ENCODE peak calls at places on chromosome 20, in five cellular contexts. One of them, this sample, is unnamed.
A peak's percentile ranks its signal among the peaks of the same experiment; 100 is the strongest.

GRCh38 chr20:61993058-61993457 is 72.6 kb downstream of the TAF4 start:
- DNase-seq in IMR-90: no peak
- DNase-seq in K562: no peak
- DNase-seq in SK-N-SH: no peak
- DNase-seq in GM12878: no peak
- DNase-seq in this sample: no peak

GRCh38 chr20:48680650-48681049 is 147.1 kb downstream of the PREX1 start:
- DNase-seq in IMR-90: no peak
- DNase-seq in K562: no peak
- DNase-seq in SK-N-SH: no peak
- DNase-seq in GM12878: no peak
- DNase-seq in this sample: no peak

GRCh38 chr20:24063100-24063499 is 74.5 kb upstream of the GGTLC1 start:
- DNase-seq in IMR-90: no peak
- DNase-seq in K562: no peak
- DNase-seq in SK-N-SH: no peak
- DNase-seq in GM12878: no peak
- DNase-seq in this sample: no peak

GRCh38 chr20:13113731-13114130 is 105.0 kb downstream of the SPTLC3 start:
- DNase-seq in IMR-90: no peak
- DNase-seq in K562: no peak
- DNase-seq in SK-N-SH: no peak
- DNase-seq in GM12878: no peak
- DNase-seq in this sample: no peak

GRCh38 chr20:58692579-58693225 is at the start of gene NPEPL1:
- DNase-seq in IMR-90: peak; percentile 67
- DNase-seq in K562: no peak
- DNase-seq in SK-N-SH: no peak
- DNase-seq in GM12878: no peak
- DNase-seq in this sample: no peak

GRCh38 chr20:58432190-58432954 is 43.3 kb downstream of the VAPB start:
- DNase-seq in IMR-90: peak; percentile 69
- DNase-seq in K562: no peak
- DNase-seq in SK-N-SH: no peak
- DNase-seq in GM12878: no peak
- DNase-seq in this sample: no peak

GRCh38 chr20:46027245-46027853 is 1.7 kb upstream of the SLC12A5 start:
- DNase-seq in IMR-90: peak; percentile 61
- DNase-seq in K562: peak; percentile 68
- DNase-seq in SK-N-SH: no peak
- DNase-seq in GM12878: no peak
- DNase-seq in this sample: peak; percentile 63

GRCh38 chr20:41362748-41363140 is 3.9 kb downstream of the EMILIN3 start:
- DNase-seq in IMR-90: no peak
- DNase-seq in K562: no peak
- DNase-seq in SK-N-SH: no peak
- DNase-seq in GM12878: no peak
- DNase-seq in this sample: no peak

GRCh38 chr20:58023781-58024180 is 204.7 kb downstream of the ANKRD60 start:
- DNase-seq in IMR-90: no peak
- DNase-seq in K562: no peak
- DNase-seq in SK-N-SH: no peak
- DNase-seq in GM12878: no peak
- DNase-seq in this sample: no peak

GRCh38 chr20:48789185-48789668 is 38.6 kb downstream of the PREX1 start:
- DNase-seq in IMR-90: no peak
- DNase-seq in K562: no peak
- DNase-seq in SK-N-SH: no peak
- DNase-seq in GM12878: no peak
- DNase-seq in this sample: no peak

GRCh38 chr20:6744171-6744570 is 23.3 kb upstream of the BMP2 start:
- DNase-seq in IMR-90: no peak
- DNase-seq in K562: no peak
- DNase-seq in SK-N-SH: no peak
- DNase-seq in GM12878: no peak
- DNase-seq in this sample: no peak

GRCh38 chr20:58604410-58604881 is 46.6 kb upstream of the STX16 start:
- DNase-seq in IMR-90: no peak
- DNase-seq in K562: no peak
- DNase-seq in SK-N-SH: peak; percentile 81
- DNase-seq in GM12878: no peak
- DNase-seq in this sample: no peak

GRCh38 chr20:61959301-61959700 is 106.4 kb downstream of the TAF4 start:
- DNase-seq in IMR-90: no peak
- DNase-seq in K562: peak; percentile 86
- DNase-seq in SK-N-SH: no peak
- DNase-seq in GM12878: no peak
- DNase-seq in this sample: no peak

GRCh38 chr20:25274481-25274880 is 26.6 kb downstream of the PYGB start:
- DNase-seq in IMR-90: no peak
- DNase-seq in K562: no peak
- DNase-seq in SK-N-SH: no peak
- DNase-seq in GM12878: no peak
- DNase-seq in this sample: no peak

GRCh38 chr20:10521836-10522235 is 86.7 kb downstream of the SLX4IP start:
- DNase-seq in IMR-90: no peak
- DNase-seq in K562: no peak
- DNase-seq in SK-N-SH: no peak
- DNase-seq in GM12878: no peak
- DNase-seq in this sample: no peak

GRCh38 chr20:25353368-25353753 is 37.3 kb downstream of the ABHD12 start:
- DNase-seq in IMR-90: no peak
- DNase-seq in K562: no peak
- DNase-seq in SK-N-SH: no peak
- DNase-seq in GM12878: no peak
- DNase-seq in this sample: no peak

GRCh38 chr20:59075934-59076508 is 33.4 kb upstream of the PRELID3B start:
- DNase-seq in IMR-90: no peak
- DNase-seq in K562: no peak
- DNase-seq in SK-N-SH: no peak
- DNase-seq in GM12878: no peak
- DNase-seq in this sample: no peak

GRCh38 chr20:48729538-48729937 is 98.3 kb downstream of the PREX1 start:
- DNase-seq in IMR-90: no peak
- DNase-seq in K562: no peak
- DNase-seq in SK-N-SH: no peak
- DNase-seq in GM12878: no peak
- DNase-seq in this sample: no peak

GRCh38 chr20:57065646-57066045 is 200.8 kb downstream of the BMP7 start:
- DNase-seq in IMR-90: no peak
- DNase-seq in K562: no peak
- DNase-seq in SK-N-SH: no peak
- DNase-seq in GM12878: no peak
- DNase-seq in this sample: no peak

GRCh38 chr20:48184229-48184628 is 398.9 kb upstream of the SULF2 start:
- DNase-seq in IMR-90: no peak
- DNase-seq in K562: no peak
- DNase-seq in SK-N-SH: no peak
- DNase-seq in GM12878: no peak
- DNase-seq in this sample: no peak

GRCh38 chr20:44691424-44692423 is 23.4 kb upstream of the CCN5 start:
- DNase-seq in IMR-90: no peak
- DNase-seq in K562: no peak
- DNase-seq in SK-N-SH: peak; percentile 3
- DNase-seq in GM12878: no peak
- DNase-seq in this sample: no peak

GRCh38 chr20:48096212-48096875 is 311.1 kb upstream of the SULF2 start:
- DNase-seq in IMR-90: no peak
- DNase-seq in K562: no peak
- DNase-seq in SK-N-SH: no peak
- DNase-seq in GM12878: no peak
- DNase-seq in this sample: no peak

DNA sequence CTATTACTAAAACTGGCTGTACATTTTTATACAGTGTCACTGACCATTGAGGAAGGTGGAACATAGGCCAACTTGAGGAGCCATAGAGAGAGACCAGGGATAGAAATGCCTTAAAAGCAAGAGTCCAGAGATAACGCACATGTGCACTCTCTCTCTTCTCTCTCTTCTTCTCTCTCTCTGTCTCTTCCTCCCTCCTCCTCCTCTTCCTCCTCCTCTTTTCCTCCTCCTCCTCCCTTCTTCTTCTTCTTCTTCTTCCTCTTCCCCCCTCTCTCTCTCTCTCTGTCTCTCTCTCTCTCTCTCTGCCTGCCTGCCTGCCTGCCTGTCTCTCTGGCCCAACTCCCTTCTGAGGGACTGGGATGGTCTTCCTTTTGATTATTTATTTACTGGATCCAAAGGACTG is 16.3 kb upstream of the ADIG start:
- DNase-seq in IMR-90: no peak
- DNase-seq in K562: no peak
- DNase-seq in SK-N-SH: no peak
- DNase-seq in GM12878: no peak
- DNase-seq in this sample: no peak
- TF ChIP-seq MXI1 in IMR-90: no peak
- TF ChIP-seq MXI1 in K562: no peak
- TF ChIP-seq MXI1 in SK-N-SH: no peak
- TF ChIP-seq MXI1 in GM12878: no peak
- TF ChIP-seq MXI1 in this sample: no peak

DNA sequence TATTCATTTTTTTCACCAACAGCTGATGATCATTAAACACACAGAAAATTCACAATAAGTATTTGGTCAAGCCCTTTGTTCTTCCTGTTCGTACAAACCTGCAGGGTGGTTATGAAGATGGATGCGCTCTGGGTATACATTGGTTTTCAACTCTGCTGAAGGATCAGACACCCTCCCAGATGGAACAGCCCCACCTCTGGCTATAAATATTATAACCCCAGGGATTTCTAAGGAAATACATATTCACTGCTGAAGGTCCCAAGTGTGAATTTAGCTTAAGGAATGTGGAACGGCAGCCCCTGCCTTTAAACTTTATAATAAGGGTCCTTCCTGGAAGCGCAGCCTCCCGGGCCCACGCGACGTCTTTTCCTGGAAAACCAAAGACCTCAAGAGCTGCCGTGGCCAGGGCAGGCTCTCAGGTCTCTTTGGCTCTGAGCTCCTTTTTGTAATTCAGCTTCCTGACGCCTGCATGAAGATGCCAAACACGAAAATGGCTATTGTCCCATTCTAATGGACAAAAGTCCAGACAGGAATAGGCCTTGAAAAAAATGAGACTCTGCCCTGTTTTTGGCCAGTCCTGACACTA is 172.4 kb upstream of the SSTR4 start:
- DNase-seq in IMR-90: no peak
- DNase-seq in K562: peak; percentile 16
- DNase-seq in SK-N-SH: no peak
- DNase-seq in GM12878: no peak
- DNase-seq in this sample: no peak
- TF ChIP-seq RAD21 in IMR-90: no peak
- TF ChIP-seq RAD21 in K562: no peak
- TF ChIP-seq RAD21 in SK-N-SH: no peak
- TF ChIP-seq RAD21 in GM12878: no peak
- TF ChIP-seq RAD21 in this sample: no peak

GRCh38 chr20:31538327-31538726 is 24.1 kb downstream of the HM13 start:
- DNase-seq in IMR-90: no peak
- DNase-seq in K562: no peak
- DNase-seq in SK-N-SH: no peak
- DNase-seq in GM12878: no peak
- DNase-seq in this sample: no peak

GRCh38 chr20:31535298-31535697 is 21.1 kb downstream of the HM13 start:
- DNase-seq in IMR-90: no peak
- DNase-seq in K562: no peak
- DNase-seq in SK-N-SH: no peak
- DNase-seq in GM12878: no peak
- DNase-seq in this sample: no peak

GRCh38 chr20:31537859-31538245 is 23.6 kb downstream of the HM13 start:
- DNase-seq in IMR-90: no peak
- DNase-seq in K562: no peak
- DNase-seq in SK-N-SH: no peak
- DNase-seq in GM12878: no peak
- DNase-seq in this sample: no peak

GRCh38 chr20:31537116-31537858 is 23.0 kb downstream of the HM13 start:
- DNase-seq in IMR-90: no peak
- DNase-seq in K562: no peak
- DNase-seq in SK-N-SH: no peak
- DNase-seq in GM12878: no peak
- DNase-seq in this sample: no peak

DNA sequence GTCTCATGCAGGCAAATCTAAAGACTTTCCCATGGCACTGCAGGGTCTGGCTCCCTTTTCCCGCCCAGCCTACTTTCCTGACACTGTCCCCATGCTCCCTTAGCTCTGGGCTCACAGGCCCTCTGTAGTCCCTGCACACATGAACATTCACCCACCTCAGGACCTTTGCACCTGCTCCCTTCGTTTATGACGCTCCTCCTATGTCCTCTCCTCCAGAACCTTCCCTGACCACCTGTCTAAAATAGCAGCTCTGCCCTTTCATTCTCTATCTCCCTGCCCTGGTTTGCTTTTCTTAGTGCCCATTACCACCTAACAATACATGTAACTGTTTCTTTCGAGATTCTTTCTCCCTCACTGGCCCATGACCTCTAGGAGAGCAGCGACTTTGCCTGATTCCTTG is 22.3 kb downstream of the HM13 start:
- DNase-seq in IMR-90: no peak
- DNase-seq in K562: no peak
- DNase-seq in SK-N-SH: no peak
- DNase-seq in GM12878: no peak
- DNase-seq in this sample: no peak
- H3K36me3 ChIP-seq in IMR-90: peaks cover 67% of the 10 kb centered on the region
- H3K36me3 ChIP-seq in K562: peaks cover 87% of the 10 kb centered on the region
- H3K36me3 ChIP-seq in SK-N-SH: peaks cover 62% of the 10 kb centered on the region
- H3K36me3 ChIP-seq in GM12878: peaks cover 53% of the 10 kb centered on the region
- H3K36me3 ChIP-seq in this sample: peaks cover 66% of the 10 kb centered on the region

GRCh38 chr20:35954907-35955251 is 577 bp upstream of the SCAND1 start:
- DNase-seq in IMR-90: peak; percentile 43
- DNase-seq in K562: no peak
- DNase-seq in SK-N-SH: no peak
- DNase-seq in GM12878: no peak
- DNase-seq in this sample: peak; percentile 58
- TF ChIP-seq MXI1 in IMR-90: no peak
- TF ChIP-seq MXI1 in K562: no peak
- TF ChIP-seq MXI1 in SK-N-SH: no peak
- TF ChIP-seq MXI1 in GM12878: no peak
- TF ChIP-seq MXI1 in this sample: no peak

This sample was measured in HepG2.